ENCODE peak calls at places on chromosomes 1 and 21, in five cellular contexts. Q is lower leg skin, Z is MCF 10A, S is progenitor cell of endocrine pancreas, O is brain microvascular endothelial cell. P is an unnamed sample.

GRCh38 chr1:214332950-214333798 is 52.2 kb downstream of the SMYD2 start:
- DNase-seq in O (peak), Z (peak), Q (no peak), S (peak), P (peak)

GRCh38 chr1:18949689-18950414 is 6.6 kb downstream of the IFFO2 start:
- DNase-seq in O (no peak), S (no peak), Q (peak), Z (peak), P (peak)

GRCh38 chr1:224542783-224543440 is 73.2 kb upstream of the CNIH3 start:
- DNase-seq in O (peak), Q (no peak), Z (peak), S (no peak), P (peak)

GRCh38 chr1:8670371-8670818 is 147.0 kb downstream of the RERE start:
- DNase-seq in Q (no peak), S (no peak), Z (no peak), O (no peak), P (peak)

GRCh38 chr1:23123528-23123927 is 45.1 kb downstream of the LUZP1 start:
- DNase-seq in Q (no peak), S (no peak), Z (no peak), O (no peak), P (no peak)

GRCh38 chr1:22252248-22252647 is 109.4 kb upstream of the WNT4 start:
- DNase-seq in Z (no peak), O (no peak), Q (no peak), S (no peak), P (no peak)

GRCh38 chr1:30332100-30333094 is 391.0 kb downstream of the MATN1 start:
- DNase-seq in S (no peak), Q (peak), O (no peak), Z (no peak), P (no peak)

GRCh38 chr1:168360151-168360550 is 79.5 kb downstream of the TBX19 start:
- DNase-seq in Q (no peak), O (no peak), S (no peak), Z (no peak), P (no peak)

GRCh38 chr1:2234762-2235113 is 6.6 kb downstream of the SKI start:
- DNase-seq in O (no peak), S (no peak), Z (no peak), Q (peak), P (no peak)

GRCh38 chr1:96116707-96117106 is 604.9 kb upstream of the PTBP2 start:
- DNase-seq in Q (no peak), Z (no peak), S (no peak), O (peak), P (no peak)

GRCh38 chr1:153355445-153356071 is 2.1 kb upstream of the S100A9 start:
- DNase-seq in Z (peak), Q (no peak), S (no peak), O (peak), P (peak)

GRCh38 chr1:1205769-1206375 is 520 bp downstream of the TNFRSF18 start:
- DNase-seq in Z (no peak), Q (no peak), S (no peak), O (no peak), P (no peak)

GRCh38 chr1:212010004-212010403 is 25.4 kb downstream of the INTS7 start:
- DNase-seq in S (no peak), Q (no peak), Z (no peak), O (no peak), P (no peak)

GRCh38 chr21:15057290-15057689 is 7.5 kb downstream of the NRIP1 start:
- DNase-seq in S (no peak), Z (no peak), O (no peak), Q (no peak), P (no peak)

GRCh38 chr1:21324368-21325137 is 34.3 kb upstream of the ECE1 start:
- DNase-seq in O (peak), Z (peak), S (no peak), Q (peak), P (peak)

GRCh38 chr21:45427331-45428271 is 22.6 kb downstream of the COL18A1 start:
- DNase-seq in O (peak), Q (peak), Z (peak), S (no peak), P (peak)

GRCh38 chr1:169364948-169365347 is 2.6 kb downstream of the NME7 start:
- DNase-seq in Z (peak), S (no peak), O (no peak), Q (no peak), P (no peak)

GRCh38 chr1:113035086-113035485 is 37.9 kb upstream of the LRIG2 start:
- DNase-seq in S (no peak), Z (peak), O (no peak), Q (no peak), P (no peak)

GRCh38 chr1:27527223-27527856 is 37.4 kb upstream of the WASF2 start:
- DNase-seq in Z (no peak), O (no peak), S (peak), Q (no peak), P (no peak)

GRCh38 chr1:52976183-52977035 is 49.3 kb downstream of the SCP2 start:
- DNase-seq in Q (no peak), S (no peak), O (no peak), Z (no peak), P (no peak)

GRCh38 chr1:66676616-66677298 is 75.5 kb upstream of the DYNLT5 start:
- DNase-seq in O (peak), Q (no peak), S (no peak), Z (peak), P (peak)

GRCh38 chr1:209895709-209896108 is 42.3 kb upstream of the SYT14 start:
- DNase-seq in O (peak), S (no peak), Q (no peak), Z (peak), P (peak)

GRCh38 chr1:42142894-42143675 is 10.1 kb upstream of the GUCA2B start:
- DNase-seq in S (no peak), Z (no peak), O (no peak), Q (peak), P (no peak)

GRCh38 chr1:228334226-228334935 is 72.3 kb downstream of the TRIM11 start:
- DNase-seq in Z (no peak), O (no peak), S (no peak), Q (peak), P (no peak)

GRCh38 chr1:116256875-116257823 is 115.9 kb upstream of the ATP1A1 start:
- DNase-seq in Q (no peak), Z (no peak), S (no peak), O (no peak), P (no peak)

GRCh38 chr1:153550827-153551512 is 1.9 kb upstream of the S100A3 start:
- DNase-seq in Q (peak), S (no peak), Z (no peak), O (no peak), P (no peak)

GRCh38 chr21:33019885-33020557 is 5.7 kb upstream of the OLIG2 start:
- DNase-seq in S (no peak), Q (peak), Z (no peak), O (no peak), P (no peak)

GRCh38 chr1:53449026-53449425 is 10.2 kb upstream of the DMRTB1 start:
- DNase-seq in O (peak), S (no peak), Q (no peak), Z (peak), P (peak)

GRCh38 chr1:68291763-68292384 is 59.6 kb upstream of the WLS start:
- DNase-seq in O (peak), Z (no peak), Q (no peak), S (no peak), P (no peak)

GRCh38 chr1:200039849-200040479 is 12.5 kb downstream of the NR5A2 start:
- DNase-seq in S (no peak), O (no peak), Z (peak), Q (no peak), P (no peak)

GRCh38 chr1:158520955-158521665 is 33.1 kb downstream of the OR6Y1 start:
- DNase-seq in O (no peak), Z (no peak), Q (no peak), S (no peak), P (no peak)

GRCh38 chr1:108897865-108898720 is 21.3 kb downstream of the GPSM2 start:
- DNase-seq in Q (no peak), O (peak), Z (peak), S (no peak), P (peak)

GRCh38 chr21:41360072-41360821 is 1.6 kb upstream of the MX2 start:
- DNase-seq in Z (no peak), O (no peak), Q (peak), S (no peak), P (no peak)

GRCh38 chr1:87226341-87226760 is 102.3 kb upstream of the LMO4 start:
- DNase-seq in S (no peak), Q (peak), Z (peak), O (peak), P (peak)

GRCh38 chr1:229158317-229159294 is 112.3 kb upstream of the RAB4A start:
- DNase-seq in Q (no peak), Z (no peak), S (no peak), O (no peak), P (no peak)

GRCh38 chr21:36854391-36854790 is 112.1 kb downstream of the HLCS start:
- DNase-seq in S (peak), Q (no peak), Z (peak), O (peak), P (no peak)

GRCh38 chr1:228723921-228724320 is 11.4 kb upstream of the RHOU start:
- DNase-seq in O (no peak), Z (no peak), Q (no peak), S (no peak), P (no peak)

GRCh38 chr1:58628987-58629598 is 52.0 kb upstream of the TACSTD2 start:
- DNase-seq in Q (no peak), S (no peak), Z (no peak), O (peak), P (peak)

GRCh38 chr1:155127105-155127671 is 488 bp upstream of the EFNA1 start:
- DNase-seq in Q (peak), Z (peak), O (peak), S (peak), P (no peak)

GRCh38 chr1:25520446-25521061 is 22.9 kb upstream of the LDLRAP1 start:
- DNase-seq in S (no peak), Q (peak), Z (peak), O (peak), P (peak)
- TF ChIP-seq CTCF in S (peak), Q (no peak), Z (peak), O (peak), P (peak)

GRCh38 chr1:226187019-226187322 is 430 bp upstream of the ACBD3 start:
- DNase-seq in Q (no peak), O (no peak), S (no peak), Z (no peak), P (no peak)

GRCh38 chr1:226187380-226187779 is 839 bp upstream of the ACBD3 start:
- DNase-seq in S (no peak), O (no peak), Q (no peak), Z (no peak), P (no peak)

GRCh38 chr1:226185153-226186036 is 1.1 kb downstream of the ACBD3 start:
- DNase-seq in O (peak), Z (peak), S (no peak), Q (no peak), P (peak)

GRCh38 chr1:226186124-226187018 is at the start of gene ACBD3:
- DNase-seq in O (peak), Z (peak), Q (peak), S (peak), P (peak)

DNA sequence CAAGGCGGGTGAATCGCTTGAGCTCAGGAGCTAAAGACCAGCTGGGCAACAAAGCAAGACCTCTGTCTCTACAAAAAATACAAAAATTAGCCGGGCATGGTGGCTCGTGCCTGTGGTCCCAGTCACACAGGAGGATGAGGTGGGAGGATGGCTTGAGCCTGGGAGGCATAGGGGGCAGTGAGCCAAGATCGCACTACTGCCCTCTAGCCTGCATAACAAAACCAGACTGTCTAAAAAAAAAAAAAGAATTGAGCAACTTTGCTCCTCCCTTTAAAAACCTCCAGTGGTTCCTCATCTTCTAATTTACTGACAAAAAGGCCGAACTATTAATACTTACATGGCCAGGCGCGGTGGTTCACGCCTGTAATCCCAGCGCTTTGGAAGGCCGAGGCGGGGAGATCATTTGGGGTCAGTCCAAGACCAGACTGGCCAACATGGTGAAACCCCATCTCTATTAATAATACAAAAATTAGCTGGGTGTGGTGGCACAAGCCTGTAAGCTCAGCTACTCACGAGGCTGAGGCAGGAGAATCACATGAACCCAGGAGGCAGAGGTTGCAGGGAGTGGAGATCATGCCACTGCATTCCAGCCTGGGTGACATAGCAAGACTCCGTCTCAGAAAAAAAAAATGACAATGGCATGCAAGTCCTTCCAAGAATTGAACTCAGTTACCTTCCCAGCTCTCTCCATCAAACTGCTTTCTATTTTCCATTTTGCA is 4.4 kb downstream of the ACBD3 start:
- DNase-seq in S (no peak), Q (peak), Z (peak), O (peak), P (peak)
- TF ChIP-seq CTCF in S (peak), Q (no peak), Z (peak), O (peak), P (peak)

GRCh38 chr1:39657923-39658485 is 13.9 kb downstream of the NT5C1A start:
- DNase-seq in S (peak), Z (peak), O (peak), Q (no peak), P (peak)
- TF ChIP-seq CTCF in S (peak), Z (peak), O (peak), Q (no peak), P (peak)

GRCh38 chr21:38790038-38790437 is 15.7 kb upstream of the ETS2 start:
- DNase-seq in Z (no peak), Q (no peak), S (no peak), O (no peak), P (no peak)
- TF ChIP-seq CTCF in Z (no peak), Q (no peak), S (no peak), O (no peak), P (no peak)

GRCh38 chr1:243730499-243731150 is 119.4 kb downstream of the AKT3 start:
- DNase-seq in Q (peak), S (no peak), Z (peak), O (no peak), P (no peak)
- TF ChIP-seq CTCF in Q (no peak), S (no peak), Z (no peak), O (no peak), P (no peak)

GRCh38 chr1:231337472-231338269 is at the start of gene EXOC8:
- DNase-seq in O (peak), Q (peak), S (peak), Z (peak), P (peak)
- TF ChIP-seq CTCF in O (peak), Q (no peak), S (peak), Z (peak), P (peak)

GRCh38 chr1:46333300-46334029 is 7.1 kb upstream of the NSUN4 start:
- DNase-seq in Q (no peak), Z (peak), O (peak), S (no peak), P (peak)
- TF ChIP-seq CTCF in Q (no peak), Z (no peak), O (peak), S (peak), P (peak)

DNA sequence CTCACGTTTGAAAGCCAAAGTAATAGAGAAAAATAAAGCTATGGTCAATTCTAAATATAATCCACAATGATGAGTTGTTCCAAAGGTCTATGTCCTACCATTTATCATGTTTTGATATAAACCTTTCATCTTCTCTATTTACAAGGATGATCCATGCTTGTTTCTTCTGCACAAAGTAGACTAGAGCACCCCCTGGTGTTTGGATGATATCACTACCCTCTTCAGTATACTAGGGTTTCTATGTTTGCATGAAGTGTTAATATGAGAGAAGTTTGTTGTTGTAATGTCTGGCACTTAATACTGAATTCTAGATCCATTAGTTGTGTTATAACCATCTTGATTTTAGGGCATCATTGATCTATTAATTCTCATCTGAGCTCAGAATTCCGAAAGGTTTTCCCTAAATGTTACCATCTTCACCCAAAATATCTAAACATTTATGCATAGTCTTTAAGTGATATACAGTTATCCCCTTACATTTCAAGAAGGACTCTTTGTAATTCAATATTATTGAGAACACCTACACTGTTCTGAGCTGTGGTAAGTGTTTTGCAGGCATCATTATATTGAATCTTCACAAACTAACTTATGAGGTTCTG is 21.1 kb downstream of the CLDN8 start:
- DNase-seq in S (no peak), O (peak), Q (no peak), Z (peak), P (no peak)
- TF ChIP-seq CTCF in S (peak), O (peak), Q (no peak), Z (peak), P (peak)